ENCODE peak calls at places on chromosomes 16 and 17, in nine cellular contexts. E is stimulated activated CD8-positive, alpha-beta memory T cell treated with anti-CD3 and anti-CD28 coated beads, Interleukin-4, amount 100 ng/mL, for 1 hour; R is NCI-H446 treated with DMSO at 0.1 percent for 48 hours; F is head of caudate nucleus; Q is activated CD4-positive, alpha-beta T cell treated with anti-CD3 and anti-CD28 coated beads, Interleukin-2, amount 50 U/mL, for 1 hour; A is GM03348; V is stimulated activated CD4-positive, alpha-beta T cell treated with anti-CD3 and anti-CD28 coated beads, Interleukin-2, amount 100 ng/mL, for 24 hours; L is activated T-cell treated with anti-CD3 and anti-CD28 coated beads for 1 hour; I is EL. B is an unnamed sample.

GRCh38 chr17:14813649-14814048 is 451.5 kb downstream of the PMP22 start:
- DNase-seq in E (no peak), R (no peak), F (no peak), Q (no peak), A (no peak), V (no peak), L (no peak), I (no peak), B (no peak)

GRCh38 chr16:46629331-46629843 is 8.2 kb upstream of the SHCBP1 start:
- DNase-seq in E (no peak), R (no peak), F (no peak), Q (no peak), A (peak; percentile 81), V (no peak), L (no peak), I (peak; percentile 67), B (peak; percentile 74)

GRCh38 chr16:79982356-79982755 is 381.8 kb upstream of the MAF start:
- DNase-seq in E (no peak), R (no peak), F (no peak), Q (no peak), A (no peak), V (no peak), L (no peak), I (no peak), B (no peak)

GRCh38 chr17:14299261-14300093 is 1.4 kb upstream of the HS3ST3B1 start:
- DNase-seq in E (peak; percentile 13), R (no peak), F (no peak), Q (peak; percentile 35), A (peak; percentile 54), V (peak; percentile 50), L (peak; percentile 33), I (peak; percentile 68), B (no peak)

GRCh38 chr17:70621593-70621992 is 452.3 kb downstream of the KCNJ2 start:
- DNase-seq in E (no peak), R (peak; percentile 79), F (no peak), Q (no peak), A (no peak), V (no peak), L (no peak), I (peak; percentile 5), B (no peak)

GRCh38 chr17:78391843-78392242 is 13.4 kb downstream of the PGS1 start:
- DNase-seq in E (no peak), R (no peak), F (no peak), Q (no peak), A (peak; percentile 59), V (no peak), L (no peak), I (peak; percentile 88), B (peak; percentile 83)

GRCh38 chr17:66727634-66728570 is 107.0 kb upstream of the CACNG5 start:
- DNase-seq in E (no peak), R (peak; percentile 27), F (peak; percentile 82), Q (peak; percentile 39), A (peak; percentile 79), V (peak; percentile 41), L (peak; percentile 23), I (peak; percentile 37), B (peak; percentile 50)

GRCh38 chr17:75176625-75177024 is 6.1 kb downstream of the SUMO2 start:
- DNase-seq in E (no peak), R (no peak), F (no peak), Q (no peak), A (no peak), V (no peak), L (no peak), I (no peak), B (no peak)

GRCh38 chr17:14302421-14303099 is 1.7 kb downstream of the HS3ST3B1 start:
- DNase-seq in E (peak; percentile 70), R (no peak), F (peak; percentile 62), Q (peak; percentile 82), A (peak; percentile 90), V (peak; percentile 85), L (peak; percentile 75), I (peak; percentile 87), B (peak; percentile 85)

GRCh38 chr17:9195961-9196668 is 174.8 kb downstream of the NTN1 start:
- DNase-seq in E (no peak), R (no peak), F (no peak), Q (no peak), A (no peak), V (no peak), L (no peak), I (no peak), B (no peak)

GRCh38 chr16:5422047-5422446 is 324.5 kb upstream of the EEF2KMT start:
- DNase-seq in E (no peak), R (no peak), F (no peak), Q (no peak), A (no peak), V (no peak), L (no peak), I (no peak), B (no peak)

GRCh38 chr17:33732116-33732515 is 439.0 kb upstream of the ASIC2 start:
- DNase-seq in E (no peak), R (no peak), F (no peak), Q (no peak), A (peak; percentile 15), V (no peak), L (no peak), I (no peak), B (no peak)

GRCh38 chr17:50560931-50561750 is 626 bp downstream of the CACNA1G start:
- DNase-seq in E (no peak), R (no peak), F (no peak), Q (no peak), A (peak; percentile 34), V (no peak), L (no peak), I (no peak), B (no peak)

GRCh38 chr16:76729525-76729924 is 452.3 kb downstream of the CNTNAP4 start:
- DNase-seq in E (no peak), R (no peak), F (no peak), Q (no peak), A (no peak), V (no peak), L (no peak), I (no peak), B (no peak)

GRCh38 chr17:72351884-72352346 is 231.1 kb downstream of the SOX9 start:
- DNase-seq in E (no peak), R (no peak), F (peak; percentile 73), Q (no peak), A (no peak), V (no peak), L (no peak), I (no peak), B (no peak)

GRCh38 chr16:87541004-87541881 is 48.4 kb upstream of the ZCCHC14 start:
- DNase-seq in E (no peak), R (no peak), F (peak; percentile 48), Q (no peak), A (peak; percentile 63), V (no peak), L (no peak), I (peak; percentile 55), B (no peak)

GRCh38 chr17:72715906-72716572 is 376.4 kb downstream of the SLC39A11 start:
- DNase-seq in E (no peak), R (no peak), F (no peak), Q (no peak), A (peak; percentile 88), V (no peak), L (no peak), I (peak; percentile 96), B (peak; percentile 89)

GRCh38 chr16:47043970-47044684 is 70.7 kb upstream of the DNAJA2 start:
- DNase-seq in E (no peak), R (no peak), F (no peak), Q (no peak), A (no peak), V (no peak), L (no peak), I (no peak), B (no peak)

GRCh38 chr17:72343911-72344310 is 223.1 kb downstream of the SOX9 start:
- DNase-seq in E (no peak), R (no peak), F (no peak), Q (no peak), A (no peak), V (no peak), L (no peak), I (peak; percentile 21), B (no peak)

GRCh38 chr16:80341242-80341641 is 199.6 kb upstream of the DYNLRB2 start:
- DNase-seq in E (no peak), R (no peak), F (no peak), Q (no peak), A (no peak), V (no peak), L (no peak), I (no peak), B (no peak)

GRCh38 chr17:82062076-82062983 is 3.3 kb downstream of the DUS1L start:
- DNase-seq in E (no peak), R (no peak), F (no peak), Q (no peak), A (no peak), V (no peak), L (no peak), I (no peak), B (no peak)

GRCh38 chr17:65824901-65825300 is 263.5 kb upstream of the AXIN2 start:
- DNase-seq in E (no peak), R (no peak), F (no peak), Q (no peak), A (no peak), V (no peak), L (no peak), I (no peak), B (no peak)